ENCODE peak calls at places on chromosomes 7 and 10, in ten cellular contexts. X is RWPE1; Q is nephron progenitor cell; P is EL; Y is activated T-helper 1 cell treated with anti-CD3 and anti-CD28 coated beads, Interleukin-12 subunit alpha, Interleukin-12 subunit beta, Interleukin-2, Interleukin-4 antibody, amounts not matched to agents 30 ng/mL and 10 ng/mL and 1 ng/mL, durations not matched to agents 14 hours and 24 hours and 36 hours; O is mesendoderm; V is NCI-H1417; L is anterior cingulate cortex; E is brain pericyte; C is CMK. G is an unnamed sample.

GRCh38 chr10:44581996-44582395 is 197.1 kb upstream of the CXCL12 start:
- DNase-seq in X (no peak), Q (no peak), P (peak), Y (no peak), O (no peak), V (no peak), L (no peak), E (no peak), C (no peak), G (no peak)

GRCh38 chr10:46096426-46096825 is 50.4 kb upstream of the MSMB start:
- DNase-seq in X (no peak), Q (no peak), P (peak), Y (no peak), O (peak), V (no peak), L (no peak), E (no peak), C (no peak), G (no peak)

GRCh38 chr10:49213211-49213610 is 25.0 kb upstream of the TMEM273 start:
- DNase-seq in X (no peak), Q (no peak), P (no peak), Y (no peak), O (no peak), V (no peak), L (no peak), E (no peak), C (no peak), G (no peak)

GRCh38 chr7:99789441-99790070 is 5.6 kb upstream of the CYP3A4 start:
- DNase-seq in X (no peak), Q (no peak), P (peak), Y (no peak), O (no peak), V (no peak), L (no peak), E (no peak), C (no peak), G (no peak)

GRCh38 chr10:99329238-99329890 is at the start of gene CNNM1:
- DNase-seq in X (peak), Q (peak), P (peak), Y (no peak), O (peak), V (peak), L (peak), E (no peak), C (no peak), G (peak)

GRCh38 chr10:15735766-15736165 is 16.0 kb upstream of the ITGA8 start:
- DNase-seq in X (no peak), Q (no peak), P (no peak), Y (no peak), O (no peak), V (no peak), L (no peak), E (no peak), C (no peak), G (no peak)

GRCh38 chr10:51139176-51139575 is 64.9 kb downstream of the PRKG1 start:
- DNase-seq in X (no peak), Q (no peak), P (peak), Y (no peak), O (no peak), V (no peak), L (no peak), E (no peak), C (no peak), G (no peak)

GRCh38 chr10:124539935-124540641 is 78.5 kb downstream of the LHPP start:
- DNase-seq in X (peak), Q (peak), P (peak), Y (peak), O (peak), V (peak), L (no peak), E (no peak), C (no peak), G (peak)

GRCh38 chr10:110364531-110364937 is 59.8 kb upstream of the SMNDC1 start:
- DNase-seq in X (peak), Q (no peak), P (no peak), Y (no peak), O (no peak), V (no peak), L (no peak), E (no peak), C (no peak), G (no peak)

GRCh38 chr7:107660381-107661080 is at the start of gene SLC26A4:
- DNase-seq in X (no peak), Q (peak), P (peak), Y (peak), O (peak), V (no peak), L (no peak), E (no peak), C (no peak), G (no peak)

GRCh38 chr7:142913051-142913450 is 20.5 kb downstream of the TRPV5 start:
- DNase-seq in X (no peak), Q (no peak), P (no peak), Y (no peak), O (no peak), V (no peak), L (no peak), E (no peak), C (no peak), G (no peak)